ENCODE peak calls at places on chromosomes 1 and 21, in nine cellular contexts. T, Z, U, E, P, K, C, V and D are unnamed samples.

GRCh38 chr1:82086739-82087138 is 286.0 kb downstream of the ADGRL2 start:
- DNase-seq in T (no peak), Z (no peak), U (no peak), E (no peak), P (no peak), K (peak; percentile 30), C (no peak), V (no peak), D (no peak)

GRCh38 chr1:219041141-219041540 is 132.5 kb upstream of the LYPLAL1 start:
- DNase-seq in T (no peak), Z (no peak), U (no peak), E (no peak), P (no peak), K (peak; percentile 56), C (no peak), V (no peak), D (peak; percentile 66)

GRCh38 chr1:233627376-233627775 is 13.5 kb downstream of the KCNK1 start:
- DNase-seq in T (no peak), Z (no peak), U (no peak), E (no peak), P (no peak), K (peak; percentile 64), C (no peak), V (no peak), D (no peak)

GRCh38 chr1:183911285-183911684 is 106.4 kb downstream of the RGL1 start:
- DNase-seq in T (no peak), Z (no peak), U (no peak), E (no peak), P (no peak), K (no peak), C (no peak), V (no peak), D (no peak)

GRCh38 chr1:7299329-7299799 is 471.7 kb upstream of the VAMP3 start:
- DNase-seq in T (no peak), Z (no peak), U (no peak), E (peak; percentile 61), P (no peak), K (peak; percentile 83), C (no peak), V (peak; percentile 64), D (peak; percentile 98)

GRCh38 chr1:205925730-205926129 is 17.5 kb downstream of the SLC26A9 start:
- DNase-seq in T (no peak), Z (no peak), U (no peak), E (no peak), P (no peak), K (peak; percentile 90), C (no peak), V (no peak), D (no peak)

GRCh38 chr21:35208810-35209517 is 159.9 kb upstream of the RUNX1 start:
- DNase-seq in T (no peak), Z (no peak), U (no peak), E (no peak), P (no peak), K (no peak), C (no peak), V (no peak), D (peak; percentile 77)

GRCh38 chr1:22592919-22593790 is 29.9 kb downstream of the EPHA8 start:
- DNase-seq in T (no peak), Z (no peak), U (no peak), E (no peak), P (no peak), K (peak; percentile 4), C (no peak), V (peak; percentile 42), D (no peak)

GRCh38 chr1:164983023-164983650 is 373.4 kb downstream of the LMX1A start:
- DNase-seq in T (no peak), Z (no peak), U (no peak), E (no peak), P (no peak), K (no peak), C (no peak), V (no peak), D (no peak)

GRCh38 chr1:203173566-203173965 is 2.1 kb downstream of the MYBPH start:
- DNase-seq in T (no peak), Z (no peak), U (no peak), E (no peak), P (no peak), K (no peak), C (no peak), V (peak; percentile 88), D (no peak)

GRCh38 chr1:47524272-47524671 is 86.4 kb downstream of the FOXD2 start:
- DNase-seq in T (no peak), Z (no peak), U (no peak), E (no peak), P (no peak), K (no peak), C (no peak), V (no peak), D (no peak)

GRCh38 chr1:19643602-19644419 is at the start of gene NBL1:
- DNase-seq in T (peak; percentile 70), Z (no peak), U (no peak), E (peak; percentile 91), P (peak; percentile 83), K (peak; percentile 26), C (peak; percentile 79), V (peak; percentile 80), D (no peak)

GRCh38 chr1:21651214-21652042 is 17.7 kb downstream of the RAP1GAP start:
- DNase-seq in T (peak; percentile 23), Z (no peak), U (no peak), E (peak; percentile 56), P (peak; percentile 51), K (no peak), C (peak; percentile 68), V (peak; percentile 44), D (no peak)

GRCh38 chr1:212290608-212291007 is 5.4 kb downstream of the PPP2R5A start:
- DNase-seq in T (no peak), Z (no peak), U (no peak), E (no peak), P (no peak), K (peak; percentile 51), C (no peak), V (no peak), D (no peak)

GRCh38 chr1:40783001-40783905 is at the start of gene KCNQ4:
- DNase-seq in T (no peak), Z (peak; percentile 69), U (no peak), E (peak; percentile 70), P (no peak), K (no peak), C (peak; percentile 84), V (peak; percentile 86), D (no peak)

GRCh38 chr1:220528049-220528678 is at the start of gene MARK1:
- DNase-seq in T (no peak), Z (peak; percentile 54), U (no peak), E (peak; percentile 31), P (no peak), K (peak; percentile 30), C (peak; percentile 88), V (peak; percentile 85), D (no peak)

GRCh38 chr1:84688461-84689061 is 1.7 kb downstream of the SSX2IP start:
- DNase-seq in T (no peak), Z (no peak), U (no peak), E (no peak), P (no peak), K (peak; percentile 48), C (no peak), V (no peak), D (no peak)

GRCh38 chr1:221743416-221744208 is 1.7 kb upstream of the DUSP10 start:
- DNase-seq in T (no peak), Z (no peak), U (no peak), E (no peak), P (no peak), K (no peak), C (no peak), V (no peak), D (no peak)

GRCh38 chr1:204383163-204383904 is 23.6 kb upstream of the PLEKHA6 start:
- DNase-seq in T (no peak), Z (no peak), U (no peak), E (no peak), P (no peak), K (no peak), C (no peak), V (no peak), D (no peak)
- H3K27me3 ChIP-seq in T (no peaks in the 10 kb centered on the region), Z (peaks cover 9% of the 10 kb centered on the region), U (peaks cover 18% of the 10 kb centered on the region), E (no peaks in the 10 kb centered on the region), P (peaks cover 4% of the 10 kb centered on the region), K (no peaks in the 10 kb centered on the region), C (peaks cover 7% of the 10 kb centered on the region), V (no peaks in the 10 kb centered on the region), D (peaks cover 35% of the 10 kb centered on the region)

GRCh38 chr1:152115344-152115743 is at the start of gene TCHH:
- DNase-seq in T (no peak), Z (no peak), U (no peak), E (no peak), P (no peak), K (no peak), C (no peak), V (no peak), D (no peak)
- H3K27me3 ChIP-seq in T (peaks cover 27% of the 10 kb centered on the region), Z (peaks cover 84% of the 10 kb centered on the region), U (peaks cover 91% of the 10 kb centered on the region), E (no peaks in the 10 kb centered on the region), P (peaks cover 18% of the 10 kb centered on the region), K (peaks cover 38% of the 10 kb centered on the region), C (peaks cover 49% of the 10 kb centered on the region), V (peaks cover 70% of the 10 kb centered on the region), D (peaks cover 36% of the 10 kb centered on the region)

GRCh38 chr21:45184869-45185268 is 102.8 kb downstream of the POFUT2 start:
- DNase-seq in T (no peak), Z (no peak), U (no peak), E (no peak), P (no peak), K (no peak), C (no peak), V (no peak), D (no peak)

GRCh38 chr21:45179568-45180288 is 105.3 kb downstream of the ADARB1 start:
- DNase-seq in T (no peak), Z (no peak), U (no peak), E (no peak), P (no peak), K (no peak), C (no peak), V (no peak), D (no peak)

GRCh38 chr21:45180289-45180599 is 105.9 kb downstream of the ADARB1 start:
- DNase-seq in T (no peak), Z (no peak), U (no peak), E (no peak), P (no peak), K (no peak), C (no peak), V (no peak), D (no peak)

GRCh38 chr21:45183852-45184251 is 103.8 kb downstream of the POFUT2 start:
- DNase-seq in T (no peak), Z (no peak), U (no peak), E (no peak), P (no peak), K (no peak), C (no peak), V (no peak), D (no peak)

GRCh38 chr21:45182958-45183357 is 104.7 kb downstream of the POFUT2 start:
- DNase-seq in T (no peak), Z (no peak), U (no peak), E (no peak), P (no peak), K (no peak), C (no peak), V (no peak), D (no peak)
- H3K27me3 ChIP-seq in T (no peaks in the 10 kb centered on the region), Z (no peaks in the 10 kb centered on the region), U (no peaks in the 10 kb centered on the region), E (no peaks in the 10 kb centered on the region), P (no peaks in the 10 kb centered on the region), K (no peaks in the 10 kb centered on the region), C (no peaks in the 10 kb centered on the region), V (no peaks in the 10 kb centered on the region), D (no peaks in the 10 kb centered on the region)

DNA sequence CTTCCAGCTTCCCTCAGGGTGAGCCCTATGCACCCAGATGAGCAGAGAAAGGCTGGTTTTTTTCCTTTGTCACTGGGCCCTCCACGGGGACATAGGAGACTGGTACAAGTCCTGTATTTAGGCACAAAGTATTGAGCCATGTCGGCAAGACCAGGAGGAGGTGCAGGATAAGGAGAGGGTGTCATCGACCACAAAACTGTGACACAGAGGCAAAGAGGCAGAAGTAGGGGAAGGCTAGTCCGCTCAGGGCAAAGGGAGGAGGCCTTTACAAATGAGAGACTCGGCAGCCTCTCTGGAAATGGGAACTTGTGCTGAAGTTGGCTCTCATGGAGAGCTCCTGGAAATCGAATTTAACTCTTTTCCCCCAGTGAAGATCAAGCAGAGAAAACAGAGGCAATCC is 70.7 kb upstream of the CAMK1G start:
- DNase-seq in T (no peak), Z (no peak), U (no peak), E (no peak), P (no peak), K (no peak), C (no peak), V (no peak), D (no peak)
- H3K27me3 ChIP-seq in T (no peaks in the 10 kb centered on the region), Z (no peaks in the 10 kb centered on the region), U (no peaks in the 10 kb centered on the region), E (no peaks in the 10 kb centered on the region), P (no peaks in the 10 kb centered on the region), K (no peaks in the 10 kb centered on the region), C (no peaks in the 10 kb centered on the region), V (peaks cover 4% of the 10 kb centered on the region), D (peaks cover 4% of the 10 kb centered on the region)